ENCODE peak calls at places on chromosome 18, in four cellular contexts. J is gastrocnemius medialis; B is left ventricle myocardium inferior; K is activated CD8-positive, alpha-beta T cell treated with anti-CD3 and anti-CD28 coated beads for 36 hours. T is an unnamed sample.
A peak's percentile ranks its signal among the peaks of the same experiment; 100 is the strongest.

GRCh38 chr18:44537521-44537920 is 143.2 kb upstream of the SETBP1 start:
- DNase-seq in J (no peak), B (no peak), K (no peak), T (no peak)

GRCh38 chr18:9191658-9192256 is 55.2 kb downstream of the ANKRD12 start:
- DNase-seq in J (no peak), B (no peak), K (no peak), T (no peak)

GRCh38 chr18:72849671-72850070 is 18.1 kb downstream of the NETO1 start:
- DNase-seq in J (no peak), B (no peak), K (no peak), T (no peak)

GRCh38 chr18:39453882-39454281 is 1888.3 kb upstream of the CELF4 start:
- DNase-seq in J (no peak), B (no peak), K (no peak), T (no peak)

GRCh38 chr18:48531082-48531403 is 7.8 kb upstream of the CTIF start:
- DNase-seq in J (no peak), B (no peak), K (no peak), T (no peak)

GRCh38 chr18:48962857-48963554 is 12.2 kb upstream of the SMAD7 start:
- DNase-seq in J (no peak), B (no peak), K (peak; percentile 31), T (no peak)

GRCh38 chr18:9790261-9790660 is 82.2 kb downstream of the RAB31 start:
- DNase-seq in J (no peak), B (no peak), K (no peak), T (no peak)

GRCh38 chr18:44943201-44943881 is 262.7 kb downstream of the SETBP1 start:
- DNase-seq in J (no peak), B (no peak), K (no peak), T (no peak)

DNA sequence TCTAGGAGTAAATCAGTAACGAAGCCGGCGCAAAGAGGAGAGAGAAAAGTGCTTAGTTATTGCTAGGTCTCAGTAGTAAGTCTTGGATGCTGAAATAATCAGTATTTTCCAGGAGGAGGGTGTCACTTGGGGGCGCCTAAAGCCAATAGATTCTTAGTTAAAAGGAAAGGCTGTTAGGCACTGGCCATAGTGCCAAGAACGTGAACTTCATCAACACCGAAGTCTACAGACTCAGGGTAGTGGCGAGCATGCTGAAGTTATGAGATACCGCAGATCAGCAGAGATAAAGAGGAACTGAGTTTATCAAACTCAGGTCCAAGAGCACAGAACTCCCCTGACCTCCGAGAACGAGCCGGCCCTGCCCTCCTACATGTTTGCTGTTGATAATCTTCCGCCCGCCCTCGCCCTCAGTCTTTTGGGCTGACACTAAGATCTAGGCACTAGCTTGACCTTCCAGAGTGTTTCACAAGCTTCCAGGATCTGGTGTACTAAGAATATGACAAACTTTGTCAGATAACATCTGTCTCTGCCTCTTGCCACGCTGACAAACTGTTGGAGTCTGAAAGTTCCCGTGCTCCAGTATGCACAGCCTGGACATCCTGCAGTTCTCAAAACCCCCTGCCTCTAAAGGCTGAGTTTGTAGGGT is 49.2 kb downstream of the CYB5A start:
- DNase-seq in J (no peak), B (no peak), K (peak; percentile 18), T (no peak)
- TF ChIP-seq CTCF in J (no peak), B (peak; percentile 60), K (no peak), T (no peak)

GRCh38 chr18:42953306-42953705 is 162.2 kb downstream of the RIT2 start:
- DNase-seq in J (no peak), B (no peak), K (no peak), T (no peak)

GRCh38 chr18:42954887-42955286 is 160.6 kb downstream of the RIT2 start:
- DNase-seq in J (no peak), B (no peak), K (no peak), T (no peak)

GRCh38 chr18:42956287-42956686 is 159.2 kb downstream of the RIT2 start:
- DNase-seq in J (no peak), B (no peak), K (no peak), T (no peak)

DNA sequence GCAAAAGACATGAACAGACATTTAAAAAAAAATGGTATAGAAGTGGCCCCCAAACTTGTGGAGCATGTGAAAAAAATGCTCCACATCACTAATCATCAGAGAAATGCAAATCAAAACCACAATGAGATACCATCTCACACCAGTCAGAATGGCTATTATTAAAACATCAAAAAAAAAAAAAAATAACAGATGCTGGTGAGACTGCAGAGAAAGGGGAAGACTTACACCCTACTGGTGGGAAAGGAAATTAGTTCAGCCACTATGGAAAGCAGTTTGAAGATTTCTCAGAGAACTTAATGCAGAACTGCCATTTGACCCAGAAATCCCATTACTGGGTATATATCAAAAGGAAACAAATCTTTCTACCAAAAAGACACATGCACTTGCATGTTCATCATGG is 164.8 kb downstream of the RIT2 start:
- DNase-seq in J (no peak), B (no peak), K (no peak), T (no peak)
- TF ChIP-seq CTCF in J (no peak), B (no peak), K (no peak), T (no peak)

GRCh38 chr18:66377291-66377690 is 226.6 kb downstream of the CDH19 start:
- DNase-seq in J (no peak), B (no peak), K (no peak), T (no peak)
- TF ChIP-seq CTCF in J (no peak), B (no peak), K (no peak), T (no peak)

GRCh38 chr18:51120809-51121596 is 76.5 kb downstream of the MEX3C start:
- DNase-seq in J (no peak), B (no peak), K (no peak), T (no peak)
- TF ChIP-seq CTCF in J (no peak), B (no peak), K (no peak), T (no peak)

GRCh38 chr18:61892683-61893303 is at the start of gene RNF152:
- DNase-seq in J (no peak), B (peak; percentile 36), K (peak; percentile 40), T (peak; percentile 37)

GRCh38 chr18:61894751-61895524 is 2.1 kb upstream of the RNF152 start:
- DNase-seq in J (no peak), B (no peak), K (peak; percentile 6), T (peak; percentile 19)

GRCh38 chr18:61891874-61892273 is 933 bp downstream of the RNF152 start:
- DNase-seq in J (no peak), B (no peak), K (no peak), T (no peak)

GRCh38 chr18:61893971-61894750 is 1.4 kb upstream of the RNF152 start:
- DNase-seq in J (peak; percentile 61), B (peak; percentile 81), K (peak; percentile 70), T (peak; percentile 85)

DNA sequence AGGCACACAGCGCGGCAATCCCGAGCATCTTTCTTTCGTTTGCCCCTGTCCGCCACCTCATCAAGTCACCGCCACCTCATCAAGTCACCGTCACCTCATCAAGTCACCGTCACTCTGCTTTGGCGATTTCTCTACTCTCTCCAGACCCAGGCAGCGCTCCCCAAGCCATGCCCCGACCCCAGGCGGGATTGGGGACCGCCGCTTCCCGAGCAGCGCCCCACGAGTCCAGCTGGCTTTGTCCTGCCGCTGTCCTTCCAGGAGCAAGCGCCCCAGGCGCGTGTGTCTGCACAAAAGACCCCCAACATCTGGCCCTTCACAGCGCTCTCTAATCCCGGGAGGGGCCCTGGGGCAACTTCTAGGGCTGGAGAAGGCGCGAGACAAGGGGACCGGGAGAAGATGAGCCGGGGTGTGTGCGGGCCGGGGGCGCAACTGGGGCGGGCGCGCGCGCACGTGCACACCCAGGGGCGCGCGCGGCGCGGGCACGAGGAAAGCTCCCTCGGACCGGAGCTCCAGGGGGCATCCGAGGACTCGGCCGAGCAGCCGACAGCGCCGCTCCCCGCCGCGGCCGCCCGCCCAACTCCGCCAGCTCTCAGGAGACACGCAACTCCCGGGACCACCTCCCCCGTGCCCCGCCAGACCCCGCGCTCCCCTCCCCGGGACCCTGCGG is 630 bp upstream of the RNF152 start:
- DNase-seq in J (no peak), B (peak; percentile 59), K (peak; percentile 61), T (peak; percentile 59)
- TF ChIP-seq CTCF in J (no peak), B (no peak), K (no peak), T (no peak)

DNA sequence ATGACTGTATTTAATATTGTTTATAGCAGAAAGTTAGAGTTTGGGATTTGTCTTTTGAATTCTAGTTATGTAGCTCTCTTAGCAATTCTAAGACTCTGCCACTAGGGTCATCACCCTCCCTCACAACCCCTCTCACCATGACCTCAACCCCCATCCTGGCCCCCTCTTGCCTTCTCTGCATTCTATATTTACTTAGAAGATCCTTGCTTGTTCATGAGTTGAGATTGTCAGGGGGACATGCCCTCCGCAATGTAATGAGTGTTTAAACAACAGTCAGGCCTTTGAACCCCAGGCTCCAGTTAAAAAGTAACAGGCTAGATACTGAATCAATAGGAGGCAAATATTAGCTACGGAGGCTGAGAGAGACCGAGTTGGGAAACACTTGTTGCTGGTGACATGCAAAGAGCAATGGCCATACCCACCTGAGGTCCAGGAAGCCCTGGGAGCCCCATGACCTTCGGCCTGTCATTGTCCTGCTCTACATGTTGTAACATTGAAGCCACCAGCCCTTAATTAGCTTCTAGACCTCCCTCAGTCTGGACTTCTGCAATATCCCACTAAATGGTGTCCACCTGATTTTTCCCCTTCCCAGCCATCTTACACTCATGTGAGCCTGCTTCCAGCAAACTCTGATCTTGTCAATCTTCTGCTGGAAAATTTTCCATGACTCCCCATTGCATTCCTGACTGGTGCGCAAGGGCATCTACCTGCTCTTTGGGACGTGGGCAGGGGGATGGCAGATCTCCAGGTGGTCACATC is 221.1 kb downstream of the ALPK2 start:
- DNase-seq in J (no peak), B (no peak), K (no peak), T (no peak)
- TF ChIP-seq CTCF in J (no peak), B (no peak), K (no peak), T (no peak)